ENCODE peak calls at places on chromosomes 4 and X, in ten cellular contexts. J is NCI-H1930, Z is esophagus squamous epithelium, L is GM20000, X is tibial artery, W is mucosa of descending colon, P is amniotic stem cell, B is GM04504, R is left cardiac atrium, Y is NB4. C is an unnamed sample.

GRCh38 chrX:25288676-25289075 is 272.9 kb upstream of the ARX start:
- DNase-seq in B (no peak), R (no peak), L (no peak), P (no peak), Z (no peak), J (no peak), X (no peak), W (no peak), Y (no peak), C (no peak)

GRCh38 chr4:117156806-117157205 is 71.4 kb upstream of the TRAM1L1 start:
- DNase-seq in J (no peak), Y (no peak), Z (no peak), P (no peak), L (no peak), B (no peak), W (no peak), R (no peak), X (no peak), C (no peak)

GRCh38 chrX:102845020-102845419 is 92.1 kb upstream of the RAB40AL start:
- DNase-seq in J (no peak), Z (no peak), X (no peak), P (no peak), W (no peak), L (no peak), B (no peak), Y (no peak), R (no peak), C (no peak)

GRCh38 chr4:53905935-53906377 is 158.4 kb downstream of the CHIC2 start:
- DNase-seq in J (peak), L (no peak), W (peak), Y (peak), B (no peak), X (no peak), Z (no peak), R (peak), P (peak), C (peak)

GRCh38 chr4:36676139-36677050 is 395.0 kb downstream of the DTHD1 start:
- DNase-seq in W (no peak), L (no peak), R (no peak), X (no peak), B (no peak), P (no peak), Z (no peak), J (no peak), Y (no peak), C (no peak)

GRCh38 chr4:65658117-65658516 is 12.2 kb downstream of the EPHA5 start:
- DNase-seq in R (no peak), X (no peak), Y (no peak), B (no peak), J (no peak), L (no peak), Z (no peak), W (no peak), P (no peak), C (no peak)

GRCh38 chr4:144421839-144422565 is 224.0 kb upstream of the HHIP start:
- DNase-seq in X (no peak), R (no peak), L (no peak), B (no peak), J (no peak), P (no peak), W (no peak), Y (no peak), Z (no peak), C (no peak)

GRCh38 chrX:12153317-12153716 is 15.0 kb downstream of the FRMPD4 start:
- DNase-seq in Y (no peak), Z (no peak), X (no peak), L (no peak), R (no peak), W (no peak), B (no peak), P (no peak), J (no peak), C (no peak)

GRCh38 chr4:118032691-118033090 is 1.6 kb upstream of the NDST3 start:
- DNase-seq in R (no peak), Y (no peak), P (no peak), J (no peak), X (no peak), W (no peak), B (no peak), L (no peak), Z (no peak), C (no peak)

GRCh38 chr4:147590249-147590920 is 26.8 kb upstream of the TMEM184C start:
- DNase-seq in B (no peak), L (peak), Z (no peak), W (peak), R (peak), Y (peak), X (peak), J (peak), P (peak), C (peak)

GRCh38 chrX:101164766-101165590 is 54.6 kb upstream of the DRP2 start:
- DNase-seq in J (no peak), X (no peak), B (no peak), Y (no peak), R (no peak), L (no peak), Z (no peak), W (no peak), P (no peak), C (no peak)

GRCh38 chr4:42330291-42330690 is 67.0 kb upstream of the SHISA3 start:
- DNase-seq in B (no peak), X (no peak), Z (no peak), R (no peak), L (no peak), J (no peak), W (no peak), P (no peak), Y (no peak), C (no peak)

GRCh38 chrX:145735036-145735435 is 82.6 kb upstream of the SLITRK2 start:
- DNase-seq in Y (no peak), W (no peak), J (no peak), L (no peak), Z (no peak), B (no peak), R (no peak), P (no peak), X (no peak), C (no peak)

GRCh38 chr4:7650606-7651400 is 216.1 kb upstream of the PSAPL1 start:
- DNase-seq in R (no peak), J (no peak), Z (no peak), W (peak), L (no peak), P (no peak), X (peak), B (no peak), Y (no peak), C (no peak)

GRCh38 chrX:40530471-40530870 is 50.3 kb upstream of the ATP6AP2 start:
- DNase-seq in L (no peak), J (no peak), P (no peak), B (no peak), X (no peak), R (no peak), Y (no peak), W (no peak), Z (no peak), C (no peak)

GRCh38 chrX:28188526-28188925 is 207.3 kb upstream of the DCAF8L1 start:
- DNase-seq in B (no peak), P (no peak), J (no peak), Z (no peak), Y (no peak), R (no peak), L (no peak), X (no peak), W (no peak), C (no peak)

GRCh38 chr4:156118821-156119220 is 165.2 kb upstream of the CTSO start:
- DNase-seq in W (no peak), B (no peak), R (no peak), L (no peak), Y (no peak), P (no peak), Z (no peak), X (no peak), J (no peak), C (no peak)

GRCh38 chrX:7972586-7972985 is 45.4 kb upstream of the PNPLA4 start:
- DNase-seq in B (no peak), J (no peak), Z (no peak), Y (no peak), P (no peak), R (no peak), W (no peak), L (no peak), X (no peak), C (no peak)

GRCh38 chr4:169080970-169081369 is 70.9 kb upstream of the CBR4 start:
- DNase-seq in J (no peak), L (no peak), W (no peak), B (no peak), P (no peak), X (peak), R (no peak), Y (no peak), Z (no peak), C (no peak)

GRCh38 chr4:80492761-80493160 is 157.2 kb downstream of the CFAP299 start:
- DNase-seq in R (no peak), L (no peak), B (no peak), Y (no peak), P (no peak), Z (no peak), X (no peak), W (no peak), J (no peak), C (no peak)

GRCh38 chrX:18424482-18425198 is 768 bp upstream of the CDKL5 start:
- DNase-seq in P (no peak), B (no peak), X (no peak), Y (peak), L (peak), R (peak), J (no peak), W (no peak), Z (no peak), C (peak)

GRCh38 chrX:23908219-23909003 is 605 bp downstream of the CXorf58 start:
- DNase-seq in L (no peak), Y (no peak), X (no peak), J (no peak), P (no peak), Z (no peak), B (no peak), W (no peak), R (no peak), C (no peak)

GRCh38 chr4:140249351-140249750 is 95.4 kb upstream of the MAML3 start:
- DNase-seq in B (no peak), X (no peak), Z (no peak), P (no peak), J (no peak), Y (no peak), W (no peak), R (no peak), L (no peak), C (no peak)

GRCh38 chr4:100372432-100372831 is 145.4 kb downstream of the EMCN start:
- DNase-seq in R (no peak), Z (no peak), J (no peak), L (no peak), W (no peak), X (no peak), P (peak), Y (peak), B (no peak), C (no peak)

GRCh38 chr4:89411539-89411938 is 103.9 kb upstream of the GPRIN3 start:
- DNase-seq in P (no peak), L (no peak), J (no peak), Z (no peak), B (no peak), X (no peak), R (no peak), W (no peak), Y (no peak), C (peak)

GRCh38 chr4:825969-826330 is at the start of gene CPLX1:
- DNase-seq in L (peak), Z (no peak), B (no peak), W (peak), X (no peak), Y (no peak), J (peak), R (no peak), P (no peak), C (peak)

GRCh38 chrX:25048176-25048575 is 32.4 kb upstream of the ARX start:
- DNase-seq in R (no peak), Z (no peak), W (no peak), J (no peak), Y (no peak), X (no peak), B (no peak), P (no peak), L (no peak), C (no peak)

GRCh38 chr4:58749206-58749605 is 1639.0 kb upstream of the IGFBP7 start:
- DNase-seq in J (no peak), X (no peak), W (peak), Z (no peak), L (no peak), Y (no peak), R (no peak), B (no peak), P (no peak), C (no peak)

GRCh38 chr4:86935499-86935832 is 655 bp downstream of the AFF1 start:
- DNase-seq in Y (peak), W (no peak), R (peak), L (no peak), Z (peak), B (no peak), P (no peak), X (peak), J (no peak), C (no peak)

GRCh38 chrX:97159916-97160800 is 276.4 kb downstream of the RPA4 start:
- DNase-seq in X (no peak), L (no peak), W (no peak), Z (no peak), Y (no peak), P (no peak), J (no peak), B (no peak), R (no peak), C (no peak)

GRCh38 chr4:98890698-98891097 is 38.2 kb downstream of the EIF4E start:
- DNase-seq in J (no peak), R (no peak), B (no peak), W (no peak), L (no peak), Z (no peak), P (no peak), X (no peak), Y (no peak), C (no peak)